ENCODE peak calls at places on chromosomes 2 and 18, in six cellular contexts. One of them, this sample, is unnamed.

GRCh38 chr18:48828713-48829442 is 121.9 kb downstream of the SMAD7 start:
- DNase-seq in C1 segment of cervical spinal cord: no peak
- DNase-seq in mesenchymal stem cell: no peak
- DNase-seq in substantia nigra: no peak
- DNase-seq in Peyer's patch: peak; percentile 12
- DNase-seq in LoVo: no peak
- DNase-seq in this sample: peak; percentile 88

GRCh38 chr2:236997086-236997485 is 88.6 kb upstream of the COPS8 start:
- DNase-seq in mesenchymal stem cell: no peak
- DNase-seq in substantia nigra: no peak
- DNase-seq in Peyer's patch: no peak
- DNase-seq in C1 segment of cervical spinal cord: no peak
- DNase-seq in LoVo: no peak
- DNase-seq in this sample: peak; percentile 39

GRCh38 chr2:224546926-224547325 is 38.2 kb downstream of the CUL3 start:
- DNase-seq in Peyer's patch: no peak
- DNase-seq in substantia nigra: no peak
- DNase-seq in C1 segment of cervical spinal cord: no peak
- DNase-seq in mesenchymal stem cell: no peak
- DNase-seq in LoVo: no peak
- DNase-seq in this sample: no peak

GRCh38 chr2:237864940-237865622 is 5.7 kb downstream of the RAMP1 start:
- DNase-seq in Peyer's patch: no peak
- DNase-seq in substantia nigra: no peak
- DNase-seq in mesenchymal stem cell: no peak
- DNase-seq in LoVo: no peak
- DNase-seq in C1 segment of cervical spinal cord: no peak
- DNase-seq in this sample: peak; percentile 43

GRCh38 chr18:2662990-2663389 is 7.5 kb downstream of the SMCHD1 start:
- DNase-seq in C1 segment of cervical spinal cord: no peak
- DNase-seq in Peyer's patch: no peak
- DNase-seq in LoVo: no peak
- DNase-seq in mesenchymal stem cell: no peak
- DNase-seq in substantia nigra: no peak
- DNase-seq in this sample: no peak

GRCh38 chr2:30653847-30654246 is 153.4 kb downstream of the CAPN13 start:
- DNase-seq in LoVo: no peak
- DNase-seq in mesenchymal stem cell: peak; percentile 54
- DNase-seq in C1 segment of cervical spinal cord: no peak
- DNase-seq in Peyer's patch: no peak
- DNase-seq in substantia nigra: no peak
- DNase-seq in this sample: no peak

GRCh38 chr2:15300645-15301573 is 260.2 kb downstream of the NBAS start:
- DNase-seq in substantia nigra: no peak
- DNase-seq in Peyer's patch: no peak
- DNase-seq in C1 segment of cervical spinal cord: no peak
- DNase-seq in LoVo: no peak
- DNase-seq in mesenchymal stem cell: no peak
- DNase-seq in this sample: no peak

GRCh38 chr2:242010567-242011513 is 141.3 kb downstream of the RTP5 start:
- DNase-seq in C1 segment of cervical spinal cord: no peak
- DNase-seq in Peyer's patch: peak; percentile 18
- DNase-seq in LoVo: no peak
- DNase-seq in mesenchymal stem cell: no peak
- DNase-seq in substantia nigra: no peak
- DNase-seq in this sample: peak; percentile 47

GRCh38 chr2:216385478-216385877 is 13.2 kb upstream of the MARCHF4 start:
- DNase-seq in substantia nigra: no peak
- DNase-seq in Peyer's patch: no peak
- DNase-seq in LoVo: no peak
- DNase-seq in mesenchymal stem cell: no peak
- DNase-seq in C1 segment of cervical spinal cord: no peak
- DNase-seq in this sample: no peak

GRCh38 chr18:77967791-77968190 is 718.1 kb downstream of the GALR1 start:
- DNase-seq in Peyer's patch: no peak
- DNase-seq in substantia nigra: no peak
- DNase-seq in mesenchymal stem cell: no peak
- DNase-seq in LoVo: no peak
- DNase-seq in C1 segment of cervical spinal cord: no peak
- DNase-seq in this sample: no peak

GRCh38 chr2:43174368-43175186 is 51.8 kb downstream of the ZFP36L2 start:
- DNase-seq in Peyer's patch: peak; percentile 86
- DNase-seq in substantia nigra: no peak
- DNase-seq in mesenchymal stem cell: no peak
- DNase-seq in LoVo: no peak
- DNase-seq in C1 segment of cervical spinal cord: no peak
- DNase-seq in this sample: no peak

GRCh38 chr18:62033207-62033606 is 140.4 kb upstream of the RNF152 start:
- DNase-seq in LoVo: no peak
- DNase-seq in C1 segment of cervical spinal cord: no peak
- DNase-seq in substantia nigra: no peak
- DNase-seq in Peyer's patch: no peak
- DNase-seq in mesenchymal stem cell: no peak
- DNase-seq in this sample: no peak

GRCh38 chr2:101558740-101559508 is 84.0 kb upstream of the RFX8 start:
- DNase-seq in Peyer's patch: no peak
- DNase-seq in C1 segment of cervical spinal cord: no peak
- DNase-seq in mesenchymal stem cell: peak; percentile 97
- DNase-seq in substantia nigra: no peak
- DNase-seq in LoVo: no peak
- DNase-seq in this sample: no peak

GRCh38 chr2:68236876-68237275 is 15.5 kb downstream of the PPP3R1 start:
- DNase-seq in C1 segment of cervical spinal cord: no peak
- DNase-seq in mesenchymal stem cell: no peak
- DNase-seq in LoVo: no peak
- DNase-seq in substantia nigra: no peak
- DNase-seq in Peyer's patch: no peak
- DNase-seq in this sample: no peak

GRCh38 chr2:119109823-119110222 is 48.7 kb downstream of the C1QL2 start:
- DNase-seq in LoVo: no peak
- DNase-seq in C1 segment of cervical spinal cord: no peak
- DNase-seq in Peyer's patch: no peak
- DNase-seq in mesenchymal stem cell: no peak
- DNase-seq in substantia nigra: no peak
- DNase-seq in this sample: no peak

GRCh38 chr2:176652300-176653182 is 383.3 kb downstream of the MTX2 start:
- DNase-seq in C1 segment of cervical spinal cord: peak; percentile 19
- DNase-seq in mesenchymal stem cell: peak; percentile 65
- DNase-seq in substantia nigra: no peak
- DNase-seq in Peyer's patch: no peak
- DNase-seq in LoVo: peak; percentile 75
- DNase-seq in this sample: no peak

GRCh38 chr2:166406374-166406773 is 30.6 kb upstream of the SCN9A start:
- DNase-seq in mesenchymal stem cell: no peak
- DNase-seq in substantia nigra: no peak
- DNase-seq in LoVo: no peak
- DNase-seq in C1 segment of cervical spinal cord: no peak
- DNase-seq in Peyer's patch: no peak
- DNase-seq in this sample: no peak

GRCh38 chr2:232632229-232632903 is 1.0 kb upstream of the EFHD1 start:
- DNase-seq in LoVo: no peak
- DNase-seq in Peyer's patch: no peak
- DNase-seq in mesenchymal stem cell: peak; percentile 29
- DNase-seq in C1 segment of cervical spinal cord: no peak
- DNase-seq in substantia nigra: no peak
- DNase-seq in this sample: no peak

GRCh38 chr2:72619622-72620021 is 206.2 kb downstream of the EXOC6B start:
- DNase-seq in LoVo: no peak
- DNase-seq in C1 segment of cervical spinal cord: no peak
- DNase-seq in substantia nigra: no peak
- DNase-seq in Peyer's patch: no peak
- DNase-seq in mesenchymal stem cell: peak; percentile 14
- DNase-seq in this sample: no peak

GRCh38 chr2:111139637-111140317 is 19.1 kb downstream of the BCL2L11 start:
- DNase-seq in LoVo: no peak
- DNase-seq in mesenchymal stem cell: no peak
- DNase-seq in Peyer's patch: no peak
- DNase-seq in substantia nigra: no peak
- DNase-seq in C1 segment of cervical spinal cord: no peak
- DNase-seq in this sample: no peak

GRCh38 chr2:96891591-96892333 is 21.9 kb upstream of the SEMA4C start:
- DNase-seq in mesenchymal stem cell: peak; percentile 62
- DNase-seq in Peyer's patch: no peak
- DNase-seq in LoVo: no peak
- DNase-seq in C1 segment of cervical spinal cord: no peak
- DNase-seq in substantia nigra: peak; percentile 25
- DNase-seq in this sample: no peak

GRCh38 chr18:28768791-28769768 is 592.1 kb upstream of the CDH2 start:
- DNase-seq in substantia nigra: no peak
- DNase-seq in C1 segment of cervical spinal cord: no peak
- DNase-seq in LoVo: no peak
- DNase-seq in Peyer's patch: no peak
- DNase-seq in mesenchymal stem cell: peak; percentile 31
- DNase-seq in this sample: no peak

GRCh38 chr2:240605867-240606743 is 19.2 kb upstream of the GPR35 start:
- DNase-seq in LoVo: no peak
- DNase-seq in substantia nigra: no peak
- DNase-seq in Peyer's patch: no peak
- DNase-seq in C1 segment of cervical spinal cord: no peak
- DNase-seq in mesenchymal stem cell: no peak
- DNase-seq in this sample: peak; percentile 75

GRCh38 chr2:152189622-152190495 is 14.3 kb upstream of the STAM2 start:
- DNase-seq in Peyer's patch: no peak
- DNase-seq in LoVo: peak; percentile 49
- DNase-seq in mesenchymal stem cell: peak; percentile 74
- DNase-seq in substantia nigra: peak; percentile 19
- DNase-seq in C1 segment of cervical spinal cord: peak; percentile 12
- DNase-seq in this sample: no peak